ENCODE peak calls at places on chromosomes 1 and 21, in eight cellular contexts. I is HCT116, S is A549, F is endothelial cell of umbilical vein, L is H1, B is GM12878, Y is K562, J is HepG2. T is an unnamed sample.

GRCh38 chr1:30088594-30089556 is 634.5 kb downstream of the MATN1 start:
- DNase-seq in B (no peak), I (no peak), F (no peak), L (no peak), J (no peak), S (no peak), Y (peak; percentile 27), T (no peak)

GRCh38 chr1:204254031-204254661 is 40.4 kb upstream of the GOLT1A start:
- DNase-seq in S (no peak), L (no peak), I (no peak), J (peak; percentile 97), B (no peak), F (no peak), Y (no peak), T (peak; percentile 48)

GRCh38 chr1:1202831-1203560 is 3.4 kb downstream of the TNFRSF18 start:
- DNase-seq in F (no peak), J (no peak), I (no peak), L (no peak), Y (peak; percentile 69), S (no peak), B (no peak), T (no peak)

GRCh38 chr1:202329891-202330290 is 11.8 kb downstream of the UBE2T start:
- DNase-seq in J (no peak), I (no peak), B (no peak), F (no peak), S (no peak), Y (no peak), L (no peak), T (peak; percentile 30)

GRCh38 chr1:32811265-32811664 is 5.9 kb downstream of the YARS1 start:
- DNase-seq in J (no peak), B (no peak), L (no peak), F (no peak), S (no peak), I (no peak), Y (no peak), T (no peak)

GRCh38 chr21:45974073-45975016 is 7.2 kb upstream of the COL6A1 start:
- DNase-seq in F (peak; percentile 42), J (no peak), B (no peak), Y (peak; percentile 66), I (peak; percentile 36), L (no peak), S (no peak), T (peak; percentile 53)

GRCh38 chr1:224087358-224087757 is 26.6 kb upstream of the FBXO28 start:
- DNase-seq in S (no peak), B (no peak), I (no peak), L (no peak), J (no peak), Y (no peak), F (peak; percentile 36), T (no peak)

GRCh38 chr1:184698969-184699368 is 55.7 kb downstream of the EDEM3 start:
- DNase-seq in Y (no peak), I (no peak), S (no peak), F (no peak), J (no peak), L (no peak), B (no peak), T (no peak)

GRCh38 chr1:241842565-241842964 is 5.4 kb upstream of the EXO1 start:
- DNase-seq in B (no peak), J (no peak), Y (no peak), L (no peak), I (no peak), S (no peak), F (no peak), T (no peak)

GRCh38 chr1:236425031-236425663 is 31.1 kb downstream of the EDARADD start:
- DNase-seq in L (no peak), Y (no peak), F (no peak), B (peak; percentile 42), J (peak; percentile 46), S (peak; percentile 33), I (no peak), T (no peak)

GRCh38 chr1:224873645-224874369 is 55.7 kb upstream of the DNAH14 start:
- DNase-seq in Y (no peak), I (no peak), S (no peak), J (peak; percentile 37), L (no peak), F (no peak), B (no peak), T (no peak)

GRCh38 chr1:55970711-55971110 is 608.7 kb downstream of the PLPP3 start:
- DNase-seq in J (no peak), S (no peak), I (no peak), B (no peak), L (no peak), Y (no peak), F (no peak), T (no peak)

GRCh38 chr1:147389532-147390184 is 147.2 kb downstream of the CHD1L start:
- DNase-seq in Y (peak; percentile 47), F (peak; percentile 39), J (peak; percentile 46), B (no peak), S (peak; percentile 28), L (peak; percentile 15), I (peak; percentile 27), T (peak; percentile 46)

GRCh38 chr1:77825356-77825709 is 45.9 kb downstream of the MIGA1 start:
- DNase-seq in F (peak; percentile 76), J (peak; percentile 44), I (peak; percentile 38), S (no peak), Y (no peak), L (no peak), B (peak; percentile 1), T (peak; percentile 81)

GRCh38 chr1:53326598-53327182 is 1.2 kb downstream of the LRP8 start:
- DNase-seq in F (peak; percentile 31), B (no peak), I (no peak), J (no peak), L (no peak), S (peak; percentile 29), Y (peak; percentile 50), T (peak; percentile 87)

GRCh38 chr1:17877896-17878295 is 122.8 kb downstream of the ACTL8 start:
- DNase-seq in I (no peak), L (no peak), S (no peak), Y (no peak), J (no peak), F (no peak), B (no peak), T (no peak)

GRCh38 chr1:207799989-207800648 is 48.3 kb downstream of the CD46 start:
- DNase-seq in B (no peak), I (no peak), S (no peak), Y (no peak), J (no peak), L (no peak), F (no peak), T (no peak)

DNA sequence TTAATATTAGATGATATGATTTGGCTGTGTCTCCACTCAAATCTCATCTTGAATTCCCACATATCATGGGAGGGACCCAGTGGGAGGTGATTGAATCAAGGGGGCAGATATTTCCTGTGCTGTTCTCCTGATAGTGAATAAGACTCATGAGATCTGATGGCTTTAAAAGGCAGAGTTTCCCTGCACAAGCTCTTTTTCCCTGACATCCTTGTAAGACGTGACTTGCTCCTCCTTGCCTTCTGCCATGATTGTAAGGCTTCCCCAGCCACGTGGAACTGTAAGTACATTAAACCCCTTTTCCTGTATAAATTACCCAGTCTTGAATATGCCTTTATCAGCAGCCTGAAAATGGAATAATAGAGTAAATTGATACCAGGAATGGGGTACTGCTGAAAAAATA is 13.3 kb upstream of the F13B start:
- DNase-seq in L (no peak), J (no peak), F (no peak), Y (no peak), I (no peak), S (no peak), B (no peak), T (no peak)
- TF ChIP-seq MAX in L (no peak), J (no peak), F (no peak), Y (no peak), I (no peak), S (no peak), B (no peak), T (no peak)

GRCh38 chr1:190439447-190439846 is 38.2 kb downstream of the BRINP3 start:
- DNase-seq in B (no peak), L (no peak), S (no peak), F (no peak), I (no peak), Y (no peak), J (no peak), T (no peak)

GRCh38 chr1:190436615-190437014 is 41.0 kb downstream of the BRINP3 start:
- DNase-seq in L (no peak), F (peak; percentile 42), B (peak; percentile 5), S (peak; percentile 17), Y (no peak), I (peak; percentile 36), J (peak; percentile 15), T (peak; percentile 26)
- TF ChIP-seq CTCF in L (no peak), F (no peak), B (no peak), S (peak; percentile 79), Y (no peak), I (peak; percentile 41), J (peak; percentile 36), T (no peak)

DNA sequence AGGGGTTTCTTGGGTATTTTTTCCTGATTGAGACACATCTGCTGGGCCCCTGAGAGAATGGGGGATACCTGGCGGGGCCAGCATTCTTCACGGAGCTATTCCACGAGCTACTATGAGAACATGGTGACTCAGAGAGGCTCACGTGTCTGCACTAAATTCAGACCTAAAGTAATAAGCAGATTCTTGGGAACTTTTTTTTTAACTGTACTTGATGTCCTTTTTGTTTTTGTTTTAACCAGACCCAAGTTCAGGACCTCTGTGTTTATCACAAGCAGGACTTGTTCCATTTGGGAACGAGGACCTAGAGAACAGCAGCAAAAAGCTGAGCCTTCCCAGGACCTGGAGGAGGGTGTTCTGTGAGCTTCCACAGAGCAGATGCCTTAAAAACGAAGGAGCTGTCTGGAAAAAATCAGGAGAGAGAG is 44.0 kb downstream of the EVA1C start:
- DNase-seq in L (no peak), J (no peak), I (no peak), S (no peak), B (no peak), Y (no peak), F (peak; percentile 56), T (no peak)
- H3K4me3 ChIP-seq in L (no peak overlapping the region), J (no peak overlapping the region), I (no peak overlapping the region), S (no peak overlapping the region), B (no peak overlapping the region), Y (no peak overlapping the region), F (no peak overlapping the region), T (no peak overlapping the region)

GRCh38 chr1:185776521-185776920 is 42.3 kb downstream of the HMCN1 start:
- DNase-seq in J (no peak), I (no peak), F (no peak), Y (no peak), L (no peak), B (no peak), S (no peak), T (no peak)
- TF ChIP-seq MAX in J (no peak), I (no peak), F (no peak), Y (no peak), L (no peak), B (no peak), S (no peak), T (no peak)